ENCODE peak calls at places on chromosome X, in seven cellular contexts. One of them, this sample, is unnamed.
A peak's percentile ranks its signal among the peaks of the same experiment; 100 is the strongest.

GRCh38 chrX:65596270-65596669 is 61.7 kb upstream of the LAS1L start:
- DNase-seq in stomach: no peak
- DNase-seq in IMR-90: peak; percentile 49
- DNase-seq in Peyer's patch: peak; percentile 77
- DNase-seq in spleen: no peak
- DNase-seq in testis: peak; percentile 14
- DNase-seq in keratinocyte: no peak
- DNase-seq in this sample: no peak

GRCh38 chrX:100768679-100769338 is 36.9 kb upstream of the SYTL4 start:
- DNase-seq in stomach: peak; percentile 95
- DNase-seq in IMR-90: peak; percentile 62
- DNase-seq in Peyer's patch: peak; percentile 96
- DNase-seq in spleen: peak; percentile 91
- DNase-seq in testis: peak; percentile 95
- DNase-seq in keratinocyte: peak; percentile 55
- DNase-seq in this sample: peak; percentile 75

GRCh38 chrX:149871940-149872339 is 9.0 kb upstream of the MAGEA8 start:
- DNase-seq in stomach: peak; percentile 56
- DNase-seq in IMR-90: no peak
- DNase-seq in Peyer's patch: no peak
- DNase-seq in spleen: peak; percentile 76
- DNase-seq in testis: peak; percentile 24
- DNase-seq in keratinocyte: no peak
- DNase-seq in this sample: peak; percentile 20

GRCh38 chrX:12978205-12979010 is 3.5 kb downstream of the TMSB4X start:
- DNase-seq in stomach: peak; percentile 75
- DNase-seq in IMR-90: peak; percentile 88
- DNase-seq in Peyer's patch: peak; percentile 92
- DNase-seq in spleen: peak; percentile 91
- DNase-seq in testis: peak; percentile 37
- DNase-seq in keratinocyte: no peak
- DNase-seq in this sample: no peak

GRCh38 chrX:40105791-40106676 is 8.3 kb upstream of the BCOR start:
- DNase-seq in stomach: peak; percentile 77
- DNase-seq in IMR-90: no peak
- DNase-seq in Peyer's patch: peak; percentile 86
- DNase-seq in spleen: peak; percentile 91
- DNase-seq in testis: peak; percentile 73
- DNase-seq in keratinocyte: no peak
- DNase-seq in this sample: peak; percentile 75

GRCh38 chrX:18558799-18559198 is 113.1 kb downstream of the RS1 start:
- DNase-seq in stomach: no peak
- DNase-seq in IMR-90: no peak
- DNase-seq in Peyer's patch: no peak
- DNase-seq in spleen: no peak
- DNase-seq in testis: no peak
- DNase-seq in keratinocyte: no peak
- DNase-seq in this sample: no peak

GRCh38 chrX:134734343-134735001 is 76.2 kb upstream of the PLAC1 start:
- DNase-seq in stomach: no peak
- DNase-seq in IMR-90: peak; percentile 80
- DNase-seq in Peyer's patch: no peak
- DNase-seq in spleen: no peak
- DNase-seq in testis: peak; percentile 54
- DNase-seq in keratinocyte: no peak
- DNase-seq in this sample: peak; percentile 37

GRCh38 chrX:41553688-41554087 is 106.5 kb downstream of the NYX start:
- DNase-seq in stomach: no peak
- DNase-seq in IMR-90: peak; percentile 69
- DNase-seq in Peyer's patch: no peak
- DNase-seq in spleen: no peak
- DNase-seq in testis: no peak
- DNase-seq in keratinocyte: no peak
- DNase-seq in this sample: no peak

GRCh38 chrX:10496345-10496965 is 123.9 kb downstream of the MID1 start:
- DNase-seq in stomach: no peak
- DNase-seq in IMR-90: peak; percentile 91
- DNase-seq in Peyer's patch: no peak
- DNase-seq in spleen: no peak
- DNase-seq in testis: no peak
- DNase-seq in keratinocyte: no peak
- DNase-seq in this sample: peak; percentile 12

DNA sequence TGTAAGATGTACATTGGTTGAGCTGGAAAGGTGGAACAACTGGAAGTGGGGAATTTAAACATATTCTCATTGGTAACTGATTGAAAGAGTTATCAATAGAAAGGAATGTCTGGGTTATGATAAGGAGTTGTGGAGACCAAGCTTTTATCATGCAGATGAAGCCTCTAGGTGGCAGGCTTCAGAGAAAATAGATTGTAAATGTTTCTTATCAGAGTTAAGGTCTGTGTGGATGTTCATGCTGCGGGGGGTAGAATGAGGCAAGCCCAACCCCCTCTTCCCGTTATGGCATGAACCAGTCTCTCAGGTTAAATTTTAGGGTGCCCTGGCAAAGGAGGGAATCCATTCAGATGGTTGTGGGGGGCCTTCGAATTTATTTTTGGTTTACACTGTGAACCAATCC is 16.0 kb downstream of the ARSD start:
- DNase-seq in stomach: no peak
- DNase-seq in IMR-90: no peak
- DNase-seq in Peyer's patch: no peak
- DNase-seq in spleen: no peak
- DNase-seq in testis: no peak
- DNase-seq in keratinocyte: no peak
- DNase-seq in this sample: no peak
- TF ChIP-seq CTCF in stomach: no peak
- TF ChIP-seq CTCF in IMR-90: no peak
- TF ChIP-seq CTCF in Peyer's patch: peak; percentile 36
- TF ChIP-seq CTCF in spleen: no peak
- TF ChIP-seq CTCF in testis: no peak
- TF ChIP-seq CTCF in keratinocyte: no peak
- TF ChIP-seq CTCF in this sample: no peak

GRCh38 chrX:129980043-129980442 is 2.4 kb upstream of the BCORL1 start:
- DNase-seq in stomach: peak; percentile 37
- DNase-seq in IMR-90: no peak
- DNase-seq in Peyer's patch: peak; percentile 72
- DNase-seq in spleen: peak; percentile 87
- DNase-seq in testis: peak; percentile 47
- DNase-seq in keratinocyte: no peak
- DNase-seq in this sample: no peak

GRCh38 chrX:129981207-129981553 is 1.3 kb upstream of the BCORL1 start:
- DNase-seq in stomach: no peak
- DNase-seq in IMR-90: no peak
- DNase-seq in Peyer's patch: no peak
- DNase-seq in spleen: no peak
- DNase-seq in testis: peak; percentile 13
- DNase-seq in keratinocyte: no peak
- DNase-seq in this sample: no peak

GRCh38 chrX:129979207-129979920 is 3.1 kb upstream of the BCORL1 start:
- DNase-seq in stomach: no peak
- DNase-seq in IMR-90: no peak
- DNase-seq in Peyer's patch: peak; percentile 50
- DNase-seq in spleen: peak; percentile 78
- DNase-seq in testis: peak; percentile 19
- DNase-seq in keratinocyte: no peak
- DNase-seq in this sample: no peak

GRCh38 chrX:129981752-129982299 is 609 bp upstream of the BCORL1 start:
- DNase-seq in stomach: no peak
- DNase-seq in IMR-90: no peak
- DNase-seq in Peyer's patch: peak; percentile 48
- DNase-seq in spleen: no peak
- DNase-seq in testis: no peak
- DNase-seq in keratinocyte: no peak
- DNase-seq in this sample: no peak

GRCh38 chrX:129980540-129981206 is 1.8 kb upstream of the BCORL1 start:
- DNase-seq in stomach: peak; percentile 59
- DNase-seq in IMR-90: no peak
- DNase-seq in Peyer's patch: peak; percentile 73
- DNase-seq in spleen: peak; percentile 85
- DNase-seq in testis: peak; percentile 35
- DNase-seq in keratinocyte: no peak
- DNase-seq in this sample: peak; percentile 20
- H3K4me3 ChIP-seq in stomach: no peak overlapping the region
- H3K4me3 ChIP-seq in IMR-90: peak overlapping the region; percentile 71
- H3K4me3 ChIP-seq in Peyer's patch: no peak overlapping the region
- H3K4me3 ChIP-seq in spleen: no peak overlapping the region
- H3K4me3 ChIP-seq in testis: peak overlapping the region; percentile 53
- H3K4me3 ChIP-seq in keratinocyte: peak overlapping the region; percentile 61
- H3K4me3 ChIP-seq in this sample: peak overlapping the region; percentile 56

DNA sequence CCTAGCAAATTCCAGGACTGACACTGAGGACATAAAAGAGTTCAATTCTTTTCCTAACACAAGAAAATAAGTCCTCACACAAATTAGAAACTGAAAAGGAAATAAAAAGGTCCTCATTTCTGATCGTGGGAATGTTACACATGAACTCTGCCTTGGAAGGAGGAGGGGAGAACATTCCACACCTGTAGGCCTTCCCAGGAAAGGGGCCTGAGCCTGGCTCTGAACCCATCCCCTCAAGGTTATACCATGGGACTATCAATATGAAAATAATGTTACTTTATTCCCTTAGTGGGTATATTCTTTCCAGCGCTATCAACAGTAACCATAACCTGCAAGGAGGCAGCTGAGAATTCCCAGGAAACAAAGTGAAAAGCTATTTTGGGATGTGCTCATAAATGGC is 242.2 kb upstream of the GPC4 start:
- DNase-seq in stomach: no peak
- DNase-seq in IMR-90: no peak
- DNase-seq in Peyer's patch: no peak
- DNase-seq in spleen: no peak
- DNase-seq in testis: no peak
- DNase-seq in keratinocyte: no peak
- DNase-seq in this sample: no peak
- H3K4me1 ChIP-seq in stomach: no peaks in the 10 kb centered on the region
- H3K4me1 ChIP-seq in IMR-90: no peaks in the 10 kb centered on the region
- H3K4me1 ChIP-seq in Peyer's patch: no peaks in the 10 kb centered on the region
- H3K4me1 ChIP-seq in spleen: no peaks in the 10 kb centered on the region
- H3K4me1 ChIP-seq in testis: no peaks in the 10 kb centered on the region
- H3K4me1 ChIP-seq in keratinocyte: no peaks in the 10 kb centered on the region
- H3K4me1 ChIP-seq in this sample: no peaks in the 10 kb centered on the region

DNA sequence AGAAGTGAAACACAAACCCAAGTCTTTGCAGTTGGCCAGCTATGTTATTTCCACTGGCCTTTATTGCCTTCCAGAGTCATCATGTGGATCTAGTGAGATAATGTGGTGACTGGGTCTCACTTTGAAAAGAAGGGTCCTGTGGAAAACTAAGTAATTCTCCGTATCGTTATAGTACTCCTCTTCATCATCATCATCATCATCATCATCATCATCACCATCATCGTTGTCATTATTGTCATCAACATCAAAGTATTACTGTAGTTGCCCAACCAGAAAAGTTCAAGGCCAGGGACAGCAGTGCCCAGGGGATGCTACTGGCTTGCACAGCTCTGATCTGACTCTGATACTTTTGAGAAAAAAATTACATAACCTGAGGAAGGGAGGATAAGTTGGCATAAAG is 295.6 kb upstream of the F9 start:
- DNase-seq in stomach: no peak
- DNase-seq in IMR-90: no peak
- DNase-seq in Peyer's patch: no peak
- DNase-seq in spleen: no peak
- DNase-seq in testis: no peak
- DNase-seq in keratinocyte: no peak
- DNase-seq in this sample: no peak
- TF ChIP-seq CTCF in stomach: no peak
- TF ChIP-seq CTCF in IMR-90: no peak
- TF ChIP-seq CTCF in Peyer's patch: no peak
- TF ChIP-seq CTCF in spleen: no peak
- TF ChIP-seq CTCF in testis: no peak
- TF ChIP-seq CTCF in keratinocyte: no peak
- TF ChIP-seq CTCF in this sample: no peak